ENCODE peak calls at places on chromosomes 16 and 17, in four cellular contexts. Z is GM10248, J is RWPE1, V is stomach. B is an unnamed sample.

GRCh38 chr17:4896332-4897197 is 2.8 kb upstream of the C17orf107 start:
- DNase-seq in Z (no peak), J (no peak), V (no peak), B (no peak)

GRCh38 chr16:62363451-62363850 is 327.2 kb upstream of the CDH8 start:
- DNase-seq in Z (no peak), J (no peak), V (no peak), B (no peak)

GRCh38 chr16:64751906-64752305 is 370.0 kb downstream of the CDH11 start:
- DNase-seq in Z (no peak), J (no peak), V (no peak), B (no peak)

GRCh38 chr16:29645699-29646187 is 17.3 kb upstream of the SPN start:
- DNase-seq in Z (peak), J (no peak), V (no peak), B (peak)

GRCh38 chr17:63066158-63066808 is 100.2 kb downstream of the TANC2 start:
- DNase-seq in Z (no peak), J (no peak), V (no peak), B (no peak)

GRCh38 chr16:70348991-70349390 is 2.3 kb downstream of the DDX19A start:
- DNase-seq in Z (no peak), J (no peak), V (no peak), B (no peak)

GRCh38 chr17:18198530-18198929 is 14.9 kb downstream of the ALKBH5 start:
- DNase-seq in Z (no peak), J (no peak), V (no peak), B (no peak)

GRCh38 chr16:25014500-25015147 is 545 bp downstream of the ARHGAP17 start:
- DNase-seq in Z (no peak), J (peak), V (peak), B (peak)

GRCh38 chr17:9911089-9911488 is 6.0 kb upstream of the RCVRN start:
- DNase-seq in Z (no peak), J (no peak), V (no peak), B (no peak)

GRCh38 chr16:10181196-10182162 is 749 bp downstream of the GRIN2A start:
- DNase-seq in Z (peak), J (peak), V (peak), B (peak)

GRCh38 chr16:64450170-64450569 is 671.7 kb downstream of the CDH11 start:
- DNase-seq in Z (no peak), J (no peak), V (no peak), B (no peak)

GRCh38 chr16:3157229-3158013 is 22.6 kb downstream of the ZNF213 start:
- DNase-seq in Z (no peak), J (peak), V (peak), B (peak)

GRCh38 chr17:50638851-50639767 is 4.4 kb downstream of the ABCC3 start:
- DNase-seq in Z (no peak), J (peak), V (peak), B (peak)

GRCh38 chr17:6427284-6427781 is 7.6 kb downstream of the AIPL1 start:
- DNase-seq in Z (peak), J (no peak), V (no peak), B (peak)

GRCh38 chr16:64962786-64963185 is 159.1 kb downstream of the CDH11 start:
- DNase-seq in Z (no peak), J (no peak), V (no peak), B (no peak)

GRCh38 chr17:58329035-58329807 is 626 bp upstream of the TSPOAP1 start:
- DNase-seq in Z (peak), J (no peak), V (peak), B (no peak)

GRCh38 chr16:20774703-20775362 is 11.0 kb downstream of the ACSM3 start:
- DNase-seq in Z (peak), J (peak), V (peak), B (peak)

GRCh38 chr17:68101992-68102758 is 66.6 kb downstream of the KPNA2 start:
- DNase-seq in Z (no peak), J (peak), V (peak), B (peak)

GRCh38 chr16:87550510-87550961 is 51.8 kb upstream of the JPH3 start:
- DNase-seq in Z (peak), J (peak), V (peak), B (peak)

GRCh38 chr17:60393840-60394529 is 2.1 kb upstream of the USP32 start:
- DNase-seq in Z (no peak), J (no peak), V (no peak), B (no peak)

GRCh38 chr16:25693621-25694020 is 1.9 kb downstream of the HS3ST4 start:
- DNase-seq in Z (no peak), J (no peak), V (no peak), B (no peak)

GRCh38 chr17:72661093-72661944 is 431.2 kb downstream of the SLC39A11 start:
- DNase-seq in Z (no peak), J (peak), V (no peak), B (peak)
- TF ChIP-seq CTCF in Z (no peak), J (no peak), V (no peak), B (peak)

DNA sequence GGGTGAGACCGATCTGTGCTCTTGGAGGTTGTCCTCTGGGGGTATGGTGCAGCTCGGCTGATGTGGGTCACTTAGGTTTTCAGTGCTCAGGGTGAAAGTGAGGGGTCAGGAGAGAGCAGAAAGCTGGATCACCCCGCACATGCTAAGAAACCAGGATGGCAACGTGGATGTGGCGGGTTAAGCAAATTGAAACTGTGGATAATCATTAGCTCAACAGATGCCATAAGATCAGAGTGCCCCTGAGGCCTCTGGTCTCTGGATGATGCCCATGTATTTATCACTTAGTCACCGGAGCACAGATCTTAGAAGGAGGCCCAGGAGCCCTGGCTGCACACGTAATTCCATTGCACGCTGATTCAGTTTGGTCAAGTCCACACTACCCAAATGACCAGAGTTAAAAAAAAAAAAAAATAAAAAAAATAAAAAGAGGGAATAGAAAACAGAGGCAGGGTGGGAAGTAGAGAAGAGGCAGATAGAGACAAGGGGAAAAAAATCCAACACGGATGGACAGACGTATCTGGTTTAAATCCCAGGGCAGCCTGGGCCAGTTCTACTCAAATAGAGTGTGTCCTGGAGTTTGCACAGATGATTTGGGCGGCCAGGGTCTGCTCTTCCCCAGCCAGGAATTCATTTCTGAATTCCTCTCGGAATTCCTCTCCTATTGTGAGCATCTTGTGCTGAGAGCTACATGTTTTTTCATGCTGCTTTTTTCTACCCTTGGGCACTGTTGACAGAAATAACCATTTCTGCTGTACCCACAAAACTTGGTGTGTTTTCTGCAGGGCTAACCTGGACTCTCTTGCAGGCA is 378.3 kb downstream of the CPPED1 start:
- DNase-seq in Z (no peak), J (no peak), V (no peak), B (no peak)
- TF ChIP-seq CTCF in Z (no peak), J (no peak), V (no peak), B (no peak)

GRCh38 chr17:55238931-55239297 is 25.8 kb upstream of the HLF start:
- DNase-seq in Z (no peak), J (peak), V (no peak), B (no peak)
- TF ChIP-seq CTCF in Z (no peak), J (peak), V (no peak), B (no peak)

GRCh38 chr17:72056727-72057290 is 64.0 kb upstream of the SOX9 start:
- DNase-seq in Z (no peak), J (no peak), V (no peak), B (no peak)
- TF ChIP-seq CTCF in Z (no peak), J (no peak), V (no peak), B (no peak)

DNA sequence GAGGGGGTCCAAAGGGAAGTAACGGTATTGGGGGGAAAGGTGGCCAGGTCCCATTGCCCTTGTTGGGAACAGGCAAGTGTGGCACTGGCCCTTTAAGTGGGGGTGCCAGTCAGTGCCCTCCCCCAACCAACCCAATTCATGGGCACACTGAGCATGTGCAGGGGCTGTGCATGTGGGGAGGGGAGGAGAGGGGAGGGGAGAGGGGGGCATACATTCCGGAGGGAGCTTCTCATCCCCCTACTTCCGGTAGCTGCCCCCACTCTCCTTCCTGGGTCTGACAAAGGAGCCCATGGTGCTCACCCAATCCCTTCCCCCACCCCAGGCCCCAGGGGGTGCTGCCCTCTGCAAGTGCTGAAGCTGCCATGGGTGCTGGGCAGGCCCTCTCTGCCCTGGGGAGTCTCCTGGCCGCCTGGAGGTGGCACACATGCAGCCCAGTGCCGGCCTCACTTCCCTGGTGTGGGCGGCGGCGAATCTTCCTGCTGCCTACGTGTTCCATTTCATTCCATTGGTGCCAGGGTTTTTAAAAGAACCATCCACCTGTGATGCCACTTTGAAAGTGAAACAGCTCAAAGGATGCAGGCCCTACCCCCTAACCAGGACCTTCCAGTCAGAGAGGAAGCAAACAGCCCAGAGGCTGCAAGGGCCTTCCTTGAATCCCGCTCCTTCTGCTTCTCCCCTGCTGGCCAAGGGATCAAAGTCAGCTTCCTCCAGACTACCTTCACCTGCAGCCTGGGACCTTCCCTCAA is 11.0 kb downstream of the HEXIM2 start:
- DNase-seq in Z (peak), J (peak), V (peak), B (peak)
- TF ChIP-seq CTCF in Z (no peak), J (no peak), V (no peak), B (peak)

DNA sequence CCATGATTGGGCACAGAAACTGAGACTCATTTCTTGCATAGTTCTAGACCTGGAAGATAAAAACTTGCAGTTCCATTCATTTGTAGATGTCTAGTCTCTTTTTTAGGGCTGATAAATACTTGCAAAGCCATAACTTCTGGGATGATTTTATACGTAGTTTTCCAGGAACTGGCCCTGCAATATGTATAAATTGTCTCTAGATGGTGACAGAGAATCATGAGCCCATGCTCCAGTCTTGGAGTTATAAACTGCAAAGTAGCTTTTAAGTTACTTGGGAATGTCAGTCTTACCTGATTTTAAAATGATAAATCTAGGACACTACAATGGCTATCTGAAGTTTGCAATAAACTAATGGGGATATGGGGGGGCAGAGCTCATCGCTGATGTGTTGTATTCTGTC is 3.0 kb upstream of the ADAMTS18 start:
- DNase-seq in Z (no peak), J (no peak), V (no peak), B (peak)
- TF ChIP-seq CTCF in Z (no peak), J (no peak), V (no peak), B (peak)